ENCODE peak calls at places on chromosome 16, in nine cellular contexts. One of them, this sample, is unnamed.

GRCh38 chr16:78816499-78817441 is 717.3 kb downstream of the WWOX start:
- DNase-seq in GM23338: no peak
- DNase-seq in MM.1S: no peak
- DNase-seq in fibroblast of the aortic adventitia: peak
- DNase-seq in heart left ventricle: no peak
- DNase-seq in AG04450: no peak
- DNase-seq in upper lobe of right lung: no peak
- DNase-seq in nephron progenitor cell: no peak
- DNase-seq in osteoblast: no peak
- DNase-seq in this sample: no peak

GRCh38 chr16:66477028-66477515 is 50.0 kb downstream of the BEAN1 start:
- DNase-seq in upper lobe of right lung: no peak
- DNase-seq in osteoblast: no peak
- DNase-seq in heart left ventricle: no peak
- DNase-seq in GM23338: no peak
- DNase-seq in nephron progenitor cell: no peak
- DNase-seq in MM.1S: no peak
- DNase-seq in fibroblast of the aortic adventitia: no peak
- DNase-seq in AG04450: no peak
- DNase-seq in this sample: peak

GRCh38 chr16:55478827-55479559 is at the start of gene MMP2:
- DNase-seq in osteoblast: peak
- DNase-seq in MM.1S: no peak
- DNase-seq in AG04450: no peak
- DNase-seq in upper lobe of right lung: peak
- DNase-seq in fibroblast of the aortic adventitia: peak
- DNase-seq in nephron progenitor cell: peak
- DNase-seq in GM23338: peak
- DNase-seq in heart left ventricle: peak
- DNase-seq in this sample: no peak

GRCh38 chr16:50812876-50813466 is 71.1 kb downstream of the CYLD start:
- DNase-seq in MM.1S: no peak
- DNase-seq in GM23338: no peak
- DNase-seq in AG04450: no peak
- DNase-seq in fibroblast of the aortic adventitia: no peak
- DNase-seq in nephron progenitor cell: no peak
- DNase-seq in upper lobe of right lung: no peak
- DNase-seq in osteoblast: no peak
- DNase-seq in heart left ventricle: no peak
- DNase-seq in this sample: no peak

GRCh38 chr16:3157229-3158013 is 22.6 kb downstream of the ZNF213 start:
- DNase-seq in upper lobe of right lung: peak
- DNase-seq in osteoblast: peak
- DNase-seq in heart left ventricle: peak
- DNase-seq in AG04450: peak
- DNase-seq in fibroblast of the aortic adventitia: peak
- DNase-seq in GM23338: peak
- DNase-seq in nephron progenitor cell: peak
- DNase-seq in MM.1S: no peak
- DNase-seq in this sample: peak

GRCh38 chr16:3175157-3176153 is 12.5 kb upstream of the OR1F1 start:
- DNase-seq in fibroblast of the aortic adventitia: no peak
- DNase-seq in osteoblast: peak
- DNase-seq in MM.1S: no peak
- DNase-seq in nephron progenitor cell: peak
- DNase-seq in AG04450: no peak
- DNase-seq in upper lobe of right lung: no peak
- DNase-seq in heart left ventricle: no peak
- DNase-seq in GM23338: peak
- DNase-seq in this sample: no peak

GRCh38 chr16:66269631-66270332 is 96.7 kb upstream of the CDH5 start:
- DNase-seq in GM23338: peak
- DNase-seq in AG04450: no peak
- DNase-seq in heart left ventricle: no peak
- DNase-seq in fibroblast of the aortic adventitia: no peak
- DNase-seq in nephron progenitor cell: no peak
- DNase-seq in upper lobe of right lung: no peak
- DNase-seq in osteoblast: peak
- DNase-seq in MM.1S: no peak
- DNase-seq in this sample: no peak

GRCh38 chr16:84478172-84478948 is 26.1 kb downstream of the MEAK7 start:
- DNase-seq in osteoblast: peak
- DNase-seq in heart left ventricle: peak
- DNase-seq in GM23338: no peak
- DNase-seq in fibroblast of the aortic adventitia: peak
- DNase-seq in upper lobe of right lung: peak
- DNase-seq in MM.1S: no peak
- DNase-seq in nephron progenitor cell: no peak
- DNase-seq in AG04450: peak
- DNase-seq in this sample: no peak

GRCh38 chr16:9383281-9383680 is 291.8 kb downstream of the HAPSTR1 start:
- DNase-seq in osteoblast: no peak
- DNase-seq in GM23338: no peak
- DNase-seq in AG04450: no peak
- DNase-seq in upper lobe of right lung: no peak
- DNase-seq in nephron progenitor cell: no peak
- DNase-seq in fibroblast of the aortic adventitia: no peak
- DNase-seq in heart left ventricle: no peak
- DNase-seq in MM.1S: no peak
- DNase-seq in this sample: no peak

GRCh38 chr16:65769776-65770438 is 596.6 kb upstream of the CDH5 start:
- DNase-seq in nephron progenitor cell: no peak
- DNase-seq in osteoblast: no peak
- DNase-seq in GM23338: no peak
- DNase-seq in upper lobe of right lung: no peak
- DNase-seq in heart left ventricle: no peak
- DNase-seq in MM.1S: no peak
- DNase-seq in fibroblast of the aortic adventitia: peak
- DNase-seq in AG04450: no peak
- DNase-seq in this sample: no peak

GRCh38 chr16:79751785-79752184 is 151.2 kb upstream of the MAF start:
- DNase-seq in osteoblast: peak
- DNase-seq in MM.1S: no peak
- DNase-seq in AG04450: no peak
- DNase-seq in GM23338: no peak
- DNase-seq in heart left ventricle: peak
- DNase-seq in upper lobe of right lung: no peak
- DNase-seq in nephron progenitor cell: no peak
- DNase-seq in fibroblast of the aortic adventitia: peak
- DNase-seq in this sample: no peak

GRCh38 chr16:22424161-22424937 is 49.9 kb upstream of the CDR2 start:
- DNase-seq in MM.1S: no peak
- DNase-seq in upper lobe of right lung: no peak
- DNase-seq in GM23338: no peak
- DNase-seq in osteoblast: peak
- DNase-seq in AG04450: no peak
- DNase-seq in fibroblast of the aortic adventitia: peak
- DNase-seq in nephron progenitor cell: no peak
- DNase-seq in heart left ventricle: no peak
- DNase-seq in this sample: peak

GRCh38 chr16:83615131-83615530 is 192.6 kb upstream of the HSBP1 start:
- DNase-seq in MM.1S: no peak
- DNase-seq in heart left ventricle: no peak
- DNase-seq in GM23338: no peak
- DNase-seq in fibroblast of the aortic adventitia: no peak
- DNase-seq in nephron progenitor cell: no peak
- DNase-seq in osteoblast: no peak
- DNase-seq in upper lobe of right lung: no peak
- DNase-seq in AG04450: no peak
- DNase-seq in this sample: no peak

GRCh38 chr16:27464663-27465482 is 62.9 kb downstream of the IL21R start:
- DNase-seq in MM.1S: no peak
- DNase-seq in GM23338: no peak
- DNase-seq in upper lobe of right lung: no peak
- DNase-seq in osteoblast: peak
- DNase-seq in AG04450: no peak
- DNase-seq in heart left ventricle: no peak
- DNase-seq in nephron progenitor cell: no peak
- DNase-seq in fibroblast of the aortic adventitia: no peak
- DNase-seq in this sample: no peak

GRCh38 chr16:82638095-82638798 is 11.5 kb downstream of the CDH13 start:
- DNase-seq in osteoblast: peak
- DNase-seq in fibroblast of the aortic adventitia: peak
- DNase-seq in MM.1S: no peak
- DNase-seq in upper lobe of right lung: no peak
- DNase-seq in nephron progenitor cell: no peak
- DNase-seq in AG04450: no peak
- DNase-seq in GM23338: no peak
- DNase-seq in heart left ventricle: no peak
- DNase-seq in this sample: no peak

GRCh38 chr16:49078571-49078970 is 203.1 kb downstream of the CBLN1 start:
- DNase-seq in nephron progenitor cell: no peak
- DNase-seq in fibroblast of the aortic adventitia: no peak
- DNase-seq in AG04450: no peak
- DNase-seq in GM23338: no peak
- DNase-seq in osteoblast: no peak
- DNase-seq in upper lobe of right lung: no peak
- DNase-seq in heart left ventricle: no peak
- DNase-seq in MM.1S: no peak
- DNase-seq in this sample: no peak

GRCh38 chr16:68359398-68360191 is 48.8 kb downstream of the PRMT7 start:
- DNase-seq in nephron progenitor cell: no peak
- DNase-seq in fibroblast of the aortic adventitia: no peak
- DNase-seq in GM23338: no peak
- DNase-seq in heart left ventricle: no peak
- DNase-seq in AG04450: no peak
- DNase-seq in upper lobe of right lung: no peak
- DNase-seq in MM.1S: no peak
- DNase-seq in osteoblast: peak
- DNase-seq in this sample: no peak

DNA sequence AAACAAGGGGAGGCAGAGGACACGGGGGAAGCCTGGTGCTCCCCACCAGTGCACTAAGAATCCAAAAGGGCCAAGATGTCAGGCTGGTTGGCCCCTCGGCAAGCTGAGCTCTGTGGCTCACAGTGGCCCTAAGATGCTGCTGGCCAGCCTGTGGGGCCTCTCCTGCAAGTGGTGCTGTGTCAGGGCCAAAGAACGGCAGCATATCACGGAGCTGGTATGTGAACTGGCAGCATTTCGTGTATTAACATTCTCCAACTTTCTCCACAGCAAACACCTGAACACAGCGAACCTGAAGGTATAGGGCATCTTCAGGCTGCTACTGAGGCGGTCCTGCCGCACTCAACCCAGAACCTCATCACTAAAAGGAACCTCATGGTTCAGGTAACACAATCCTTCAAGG is 34.8 kb downstream of the VAC14 start:
- DNase-seq in heart left ventricle: no peak
- DNase-seq in osteoblast: no peak
- DNase-seq in GM23338: no peak
- DNase-seq in MM.1S: no peak
- DNase-seq in upper lobe of right lung: no peak
- DNase-seq in nephron progenitor cell: no peak
- DNase-seq in fibroblast of the aortic adventitia: no peak
- DNase-seq in AG04450: no peak
- DNase-seq in this sample: no peak
- TF ChIP-seq CTCF in heart left ventricle: no peak
- TF ChIP-seq CTCF in osteoblast: no peak
- TF ChIP-seq CTCF in GM23338: no peak
- TF ChIP-seq CTCF in MM.1S: no peak
- TF ChIP-seq CTCF in upper lobe of right lung: no peak
- TF ChIP-seq CTCF in nephron progenitor cell: no peak
- TF ChIP-seq CTCF in fibroblast of the aortic adventitia: no peak
- TF ChIP-seq CTCF in AG04450: no peak
- TF ChIP-seq CTCF in this sample: no peak

GRCh38 chr16:58127634-58128033 is 1.5 kb downstream of the CFAP20 start:
- DNase-seq in osteoblast: peak
- DNase-seq in fibroblast of the aortic adventitia: peak
- DNase-seq in AG04450: no peak
- DNase-seq in MM.1S: no peak
- DNase-seq in GM23338: no peak
- DNase-seq in heart left ventricle: no peak
- DNase-seq in upper lobe of right lung: no peak
- DNase-seq in nephron progenitor cell: no peak
- DNase-seq in this sample: no peak
- TF ChIP-seq CTCF in osteoblast: peak
- TF ChIP-seq CTCF in fibroblast of the aortic adventitia: peak
- TF ChIP-seq CTCF in AG04450: peak
- TF ChIP-seq CTCF in MM.1S: peak
- TF ChIP-seq CTCF in GM23338: peak
- TF ChIP-seq CTCF in heart left ventricle: no peak
- TF ChIP-seq CTCF in upper lobe of right lung: no peak
- TF ChIP-seq CTCF in nephron progenitor cell: no peak
- TF ChIP-seq CTCF in this sample: no peak

DNA sequence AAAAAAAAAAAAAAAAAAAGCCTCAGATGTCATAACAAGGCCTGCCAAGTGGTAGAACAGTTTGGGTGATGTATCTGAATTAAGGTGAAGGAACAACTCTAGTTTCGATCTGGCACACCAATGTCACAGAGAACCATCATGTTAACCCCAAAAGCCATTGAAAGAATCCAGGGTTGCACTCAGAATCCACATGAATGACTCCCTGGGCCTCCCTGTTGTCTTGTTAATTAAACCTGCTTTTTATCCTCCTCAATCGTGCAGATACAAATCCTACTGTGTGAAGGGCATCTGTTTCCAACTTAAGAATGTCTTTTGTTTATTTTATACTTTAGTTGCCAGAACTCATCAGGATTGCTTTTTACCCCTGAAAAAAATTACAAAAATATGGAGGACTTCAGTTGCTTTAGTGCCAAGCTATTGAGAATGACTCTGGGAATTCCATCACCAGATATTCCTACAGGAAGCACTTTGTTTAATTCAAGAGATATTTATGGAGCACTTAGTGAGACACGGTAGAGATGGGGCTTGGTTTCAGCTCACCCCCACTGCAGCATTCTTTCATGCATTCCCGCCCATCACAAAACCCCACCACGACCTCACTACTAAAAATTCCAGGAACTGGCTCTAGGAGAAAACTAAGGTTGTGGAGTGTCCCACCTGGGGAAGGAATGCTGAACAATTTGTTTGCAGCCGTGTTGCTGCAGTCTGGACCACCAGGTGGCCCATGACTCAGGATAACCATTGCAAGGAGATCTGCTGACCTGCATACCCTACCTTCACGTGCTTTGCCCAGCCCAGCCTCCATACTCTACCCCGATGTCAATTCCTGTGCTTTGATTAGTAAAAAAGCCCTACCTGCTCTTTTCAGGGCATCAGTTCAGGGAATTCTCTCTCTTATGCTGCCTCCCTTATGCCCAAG is 63.8 kb upstream of the GPRC5B start:
- DNase-seq in osteoblast: no peak
- DNase-seq in MM.1S: no peak
- DNase-seq in fibroblast of the aortic adventitia: no peak
- DNase-seq in upper lobe of right lung: no peak
- DNase-seq in heart left ventricle: no peak
- DNase-seq in nephron progenitor cell: no peak
- DNase-seq in GM23338: peak
- DNase-seq in AG04450: no peak
- DNase-seq in this sample: no peak
- TF ChIP-seq CTCF in osteoblast: no peak
- TF ChIP-seq CTCF in MM.1S: no peak
- TF ChIP-seq CTCF in fibroblast of the aortic adventitia: no peak
- TF ChIP-seq CTCF in upper lobe of right lung: no peak
- TF ChIP-seq CTCF in heart left ventricle: no peak
- TF ChIP-seq CTCF in nephron progenitor cell: no peak
- TF ChIP-seq CTCF in GM23338: peak
- TF ChIP-seq CTCF in AG04450: no peak
- TF ChIP-seq CTCF in this sample: no peak

DNA sequence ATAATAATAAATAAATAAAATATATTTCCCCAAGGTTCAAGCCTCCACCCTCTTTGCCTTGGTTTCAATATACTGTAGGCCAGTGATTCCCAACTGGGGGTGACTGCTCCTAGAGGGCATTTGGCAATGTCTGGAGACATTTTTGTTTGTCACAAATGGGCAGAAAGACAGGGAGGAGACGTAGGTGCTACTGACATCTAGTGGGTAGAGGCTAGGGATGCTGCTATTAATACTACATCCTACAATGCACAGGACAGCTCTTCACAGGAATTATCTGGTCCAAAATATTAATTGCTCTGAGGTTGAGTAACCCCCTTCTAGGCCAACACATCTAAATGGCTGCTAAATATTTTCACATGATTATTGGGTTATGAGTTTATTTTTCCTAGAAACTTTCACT is 12.8 kb upstream of the PRR14 start:
- DNase-seq in osteoblast: no peak
- DNase-seq in fibroblast of the aortic adventitia: peak
- DNase-seq in MM.1S: peak
- DNase-seq in GM23338: peak
- DNase-seq in upper lobe of right lung: no peak
- DNase-seq in heart left ventricle: no peak
- DNase-seq in nephron progenitor cell: no peak
- DNase-seq in AG04450: no peak
- DNase-seq in this sample: no peak
- TF ChIP-seq CTCF in osteoblast: peak
- TF ChIP-seq CTCF in fibroblast of the aortic adventitia: peak
- TF ChIP-seq CTCF in MM.1S: peak
- TF ChIP-seq CTCF in GM23338: peak
- TF ChIP-seq CTCF in upper lobe of right lung: peak
- TF ChIP-seq CTCF in heart left ventricle: no peak
- TF ChIP-seq CTCF in nephron progenitor cell: peak
- TF ChIP-seq CTCF in AG04450: peak
- TF ChIP-seq CTCF in this sample: peak